ENCODE peak calls at places on chromosomes 3 and 15, in four cellular contexts. One of them, this sample, is unnamed.

GRCh38 chr3:94896994-94897393 is 834.1 kb downstream of the NSUN3 start:
- DNase-seq in AML-193: no peak
- DNase-seq in midbrain: no peak
- DNase-seq in aorta: no peak
- DNase-seq in this sample: no peak

GRCh38 chr3:189322339-189322738 is 150.6 kb downstream of the TPRG1 start:
- DNase-seq in aorta: no peak
- DNase-seq in AML-193: peak
- DNase-seq in midbrain: no peak
- DNase-seq in this sample: no peak

GRCh38 chr15:38193496-38193895 is 59.1 kb upstream of the SPRED1 start:
- DNase-seq in aorta: no peak
- DNase-seq in midbrain: no peak
- DNase-seq in AML-193: no peak
- DNase-seq in this sample: no peak

GRCh38 chr3:136109499-136109898 is 86.6 kb downstream of the MSL2 start:
- DNase-seq in AML-193: no peak
- DNase-seq in midbrain: no peak
- DNase-seq in aorta: no peak
- DNase-seq in this sample: no peak

GRCh38 chr15:33735637-33736247 is 232.6 kb upstream of the CHRM5 start:
- DNase-seq in midbrain: no peak
- DNase-seq in AML-193: peak
- DNase-seq in aorta: no peak
- DNase-seq in this sample: peak

GRCh38 chr3:72152551-72153476 is 367.9 kb upstream of the PROK2 start:
- DNase-seq in aorta: peak
- DNase-seq in midbrain: peak
- DNase-seq in AML-193: no peak
- DNase-seq in this sample: no peak

GRCh38 chr3:71398157-71398836 is 185.2 kb downstream of the FOXP1 start:
- DNase-seq in midbrain: no peak
- DNase-seq in AML-193: no peak
- DNase-seq in aorta: no peak
- DNase-seq in this sample: no peak

GRCh38 chr3:32384938-32385337 is 6.7 kb upstream of the CMTM7 start:
- DNase-seq in aorta: no peak
- DNase-seq in midbrain: no peak
- DNase-seq in AML-193: no peak
- DNase-seq in this sample: peak

GRCh38 chr3:71191031-71191482 is 392.5 kb downstream of the FOXP1 start:
- DNase-seq in aorta: no peak
- DNase-seq in midbrain: no peak
- DNase-seq in AML-193: no peak
- DNase-seq in this sample: no peak

GRCh38 chr3:117736851-117737250 is 1027.3 kb downstream of the TUSC7 start:
- DNase-seq in midbrain: no peak
- DNase-seq in AML-193: no peak
- DNase-seq in aorta: no peak
- DNase-seq in this sample: no peak

GRCh38 chr3:101827211-101828174 is 21.8 kb upstream of the NFKBIZ start:
- DNase-seq in aorta: peak
- DNase-seq in AML-193: peak
- DNase-seq in midbrain: peak
- DNase-seq in this sample: peak

GRCh38 chr3:112128843-112129727 is 4.0 kb downstream of the GCSAM start:
- DNase-seq in aorta: no peak
- DNase-seq in midbrain: no peak
- DNase-seq in AML-193: no peak
- DNase-seq in this sample: no peak

GRCh38 chr15:82805994-82806406 is at the start of gene FSD2:
- DNase-seq in aorta: no peak
- DNase-seq in midbrain: no peak
- DNase-seq in AML-193: no peak
- DNase-seq in this sample: peak

GRCh38 chr3:152720941-152721718 is 113.8 kb upstream of the P2RY1 start:
- DNase-seq in aorta: no peak
- DNase-seq in midbrain: no peak
- DNase-seq in AML-193: no peak
- DNase-seq in this sample: no peak

GRCh38 chr3:114496021-114496434 is 202.2 kb downstream of the TIGIT start:
- DNase-seq in aorta: peak
- DNase-seq in AML-193: no peak
- DNase-seq in midbrain: peak
- DNase-seq in this sample: no peak

GRCh38 chr3:66488492-66488891 is 12.3 kb downstream of the LRIG1 start:
- DNase-seq in AML-193: no peak
- DNase-seq in midbrain: no peak
- DNase-seq in aorta: no peak
- DNase-seq in this sample: no peak

GRCh38 chr3:120907659-120908029 is 361 bp upstream of the STXBP5L start:
- DNase-seq in AML-193: no peak
- DNase-seq in midbrain: no peak
- DNase-seq in aorta: no peak
- DNase-seq in this sample: no peak

GRCh38 chr15:70056091-70056680 is 41.5 kb downstream of the TLE3 start:
- DNase-seq in AML-193: no peak
- DNase-seq in aorta: no peak
- DNase-seq in midbrain: no peak
- DNase-seq in this sample: no peak

GRCh38 chr3:165775824-165776223 is 61.4 kb downstream of the BCHE start:
- DNase-seq in AML-193: no peak
- DNase-seq in aorta: no peak
- DNase-seq in midbrain: no peak
- DNase-seq in this sample: no peak

GRCh38 chr3:41202834-41203345 is 3.6 kb downstream of the CTNNB1 start:
- DNase-seq in aorta: no peak
- DNase-seq in midbrain: peak
- DNase-seq in AML-193: peak
- DNase-seq in this sample: peak

GRCh38 chr15:78109156-78109555 is 16.8 kb downstream of the SH2D7 start:
- DNase-seq in midbrain: no peak
- DNase-seq in aorta: no peak
- DNase-seq in AML-193: no peak
- DNase-seq in this sample: no peak

GRCh38 chr3:66136597-66136996 is 84.2 kb upstream of the SLC25A26 start:
- DNase-seq in AML-193: no peak
- DNase-seq in aorta: no peak
- DNase-seq in midbrain: no peak
- DNase-seq in this sample: no peak

This sample was measured in SJCRH30.